ENCODE peak calls at places on chromosomes 7 and 10, in four cellular contexts. G is foreskin keratinocyte; V is WTC11; S is CD4-positive, alpha-beta T cell. C is an unnamed sample.

GRCh38 chr7:923108-924041 is 31.1 kb downstream of the ADAP1 start:
- DNase-seq in G (no peak), V (peak; percentile 22), S (peak; percentile 80), C (peak; percentile 72)

GRCh38 chr10:4070171-4070570 is 285.2 kb upstream of the KLF6 start:
- DNase-seq in G (no peak), V (no peak), S (no peak), C (no peak)

GRCh38 chr7:27917119-27917518 is 177.2 kb downstream of the TAX1BP1 start:
- DNase-seq in S (no peak), V (no peak), G (peak; percentile 83), C (no peak)

GRCh38 chr10:63431962-63432797 is 33.6 kb downstream of the JMJD1C start:
- DNase-seq in G (peak; percentile 67), S (no peak), V (no peak), C (no peak)

GRCh38 chr10:11177926-11178453 is 160.3 kb downstream of the CELF2 start:
- DNase-seq in V (no peak), S (no peak), G (no peak), C (no peak)

GRCh38 chr10:80855348-80855971 is 317.8 kb downstream of the SH2D4B start:
- DNase-seq in S (no peak), G (no peak), V (peak; percentile 71), C (no peak)

GRCh38 chr7:1647961-1648631 is 22.0 kb upstream of the ELFN1 start:
- DNase-seq in S (no peak), G (no peak), V (no peak), C (no peak)

GRCh38 chr10:10819206-10819856 is 198.3 kb upstream of the CELF2 start:
- DNase-seq in G (no peak), V (no peak), S (no peak), C (no peak)

GRCh38 chr7:81161459-81162075 is 242.7 kb upstream of the SEMA3C start:
- DNase-seq in S (no peak), V (no peak), G (peak; percentile 84), C (no peak)

GRCh38 chr10:103533827-103534226 is 40.3 kb downstream of the NEURL1 start:
- DNase-seq in S (no peak), V (no peak), G (no peak), C (no peak)

GRCh38 chr10:6473430-6473829 is 106.6 kb downstream of the PRKCQ start:
- DNase-seq in G (no peak), S (peak; percentile 25), V (no peak), C (no peak)

GRCh38 chr7:37352974-37353948 is 95.4 kb downstream of the ELMO1 start:
- DNase-seq in S (peak; percentile 54), G (no peak), V (peak; percentile 42), C (peak; percentile 44)

GRCh38 chr7:34842782-34843181 is 184.8 kb downstream of the NPSR1 start:
- DNase-seq in S (no peak), G (no peak), V (no peak), C (no peak)

GRCh38 chr7:7495171-7495570 is 40.5 kb downstream of the COL28A1 start:
- DNase-seq in G (no peak), V (no peak), S (no peak), C (no peak)

GRCh38 chr7:5420108-5420840 is 3.4 kb downstream of the TNRC18 start:
- DNase-seq in S (no peak), G (no peak), V (peak; percentile 44), C (peak; percentile 36)

GRCh38 chr7:98193474-98194180 is 17.6 kb upstream of the BHLHA15 start:
- DNase-seq in V (no peak), S (no peak), G (no peak), C (no peak)

DNA sequence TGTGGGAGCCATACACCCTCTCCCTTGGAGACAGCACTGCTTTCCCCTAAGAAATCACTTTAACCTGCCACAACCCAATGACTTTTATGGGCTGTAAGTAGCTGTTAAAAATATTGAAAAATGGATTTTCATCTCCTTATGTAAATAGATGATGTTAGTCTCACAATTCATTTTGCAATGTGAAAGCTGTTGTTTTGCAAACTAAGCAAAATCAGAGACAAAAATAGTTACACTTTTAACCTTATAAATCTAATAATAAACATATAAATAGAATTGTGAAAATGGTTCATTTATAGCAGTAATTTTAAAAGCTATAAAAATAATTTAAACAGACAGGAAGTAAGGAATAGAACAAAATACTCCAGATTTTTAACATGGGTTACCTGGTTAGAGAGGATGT is 268.8 kb upstream of the MAGI2 start:
- DNase-seq in G (no peak), V (no peak), S (no peak), C (no peak)
- TF ChIP-seq CTCF in G (no peak), V (no peak), S (no peak), C (no peak)

GRCh38 chr7:68425377-68425776 is 1172.9 kb upstream of the AUTS2 start:
- DNase-seq in S (no peak), G (no peak), V (no peak), C (no peak)
- TF ChIP-seq CTCF in S (no peak), G (peak; percentile 3), V (no peak), C (no peak)

DNA sequence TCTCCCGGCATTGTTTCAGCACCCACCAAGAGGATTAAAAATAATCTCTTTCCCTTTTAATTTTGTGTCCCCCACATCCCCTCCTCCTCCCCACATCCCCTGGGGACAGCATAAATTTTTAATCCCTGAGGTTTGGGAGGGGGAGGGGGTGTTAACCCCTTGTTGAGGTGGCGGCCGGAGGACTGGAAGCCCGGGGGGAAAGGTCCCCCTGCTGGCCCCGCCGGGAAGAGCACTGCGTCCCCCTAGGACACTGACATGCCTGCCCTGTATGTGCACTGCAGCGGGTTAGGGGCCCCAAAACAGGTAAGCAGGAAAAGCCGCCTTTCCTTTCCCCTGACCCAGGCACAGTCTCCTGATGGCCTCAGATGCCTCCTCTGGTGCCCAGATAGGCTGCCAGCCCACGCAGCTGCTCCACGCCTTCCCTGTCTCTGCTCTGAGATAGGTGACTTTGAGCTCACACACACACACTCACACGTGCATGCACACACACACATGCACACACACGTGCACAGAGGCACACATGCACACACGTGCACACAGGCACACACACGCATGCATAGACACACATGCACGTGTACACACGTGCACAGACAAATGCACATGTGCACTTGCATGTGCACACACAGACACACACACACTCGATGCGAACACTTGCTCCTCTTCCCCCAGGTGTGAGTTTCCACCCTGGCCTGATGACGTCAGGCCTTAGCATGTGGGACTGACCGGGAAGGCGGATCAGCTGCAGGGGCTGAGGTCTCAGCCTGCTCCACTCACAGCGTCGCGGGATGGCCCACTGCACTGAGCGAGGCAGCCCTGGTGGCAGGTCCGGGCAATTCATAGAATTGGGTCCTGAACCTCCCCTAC is 12.3 kb downstream of the CNPY1 start:
- DNase-seq in V (peak; percentile 83), S (no peak), G (no peak), C (no peak)
- TF ChIP-seq CTCF in V (peak; percentile 68), S (no peak), G (peak; percentile 53), C (no peak)

DNA sequence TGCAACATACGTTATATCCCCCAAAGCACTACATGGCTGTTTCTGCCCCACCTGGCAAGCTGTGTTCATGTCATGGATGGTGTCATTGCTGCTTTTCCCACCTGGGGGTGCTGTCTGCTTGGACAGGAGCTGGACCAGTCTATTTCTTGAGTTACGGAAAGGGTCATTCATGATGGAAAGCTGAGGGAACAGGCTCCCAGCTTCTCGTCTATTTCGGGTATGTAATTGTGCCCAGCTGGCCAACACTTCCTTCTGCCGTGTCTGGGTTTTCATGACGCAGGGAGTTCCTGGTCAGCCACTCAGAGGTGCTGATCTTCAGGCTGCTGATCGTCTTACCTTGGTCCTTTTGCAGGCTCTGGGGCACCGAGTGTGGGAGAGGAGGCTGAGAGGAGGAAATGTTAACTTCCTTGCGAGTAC is 8.6 kb downstream of the BTBD16 start:
- DNase-seq in G (peak; percentile 74), V (peak; percentile 79), S (no peak), C (no peak)
- TF ChIP-seq CTCF in G (peak; percentile 94), V (peak; percentile 65), S (no peak), C (no peak)

DNA sequence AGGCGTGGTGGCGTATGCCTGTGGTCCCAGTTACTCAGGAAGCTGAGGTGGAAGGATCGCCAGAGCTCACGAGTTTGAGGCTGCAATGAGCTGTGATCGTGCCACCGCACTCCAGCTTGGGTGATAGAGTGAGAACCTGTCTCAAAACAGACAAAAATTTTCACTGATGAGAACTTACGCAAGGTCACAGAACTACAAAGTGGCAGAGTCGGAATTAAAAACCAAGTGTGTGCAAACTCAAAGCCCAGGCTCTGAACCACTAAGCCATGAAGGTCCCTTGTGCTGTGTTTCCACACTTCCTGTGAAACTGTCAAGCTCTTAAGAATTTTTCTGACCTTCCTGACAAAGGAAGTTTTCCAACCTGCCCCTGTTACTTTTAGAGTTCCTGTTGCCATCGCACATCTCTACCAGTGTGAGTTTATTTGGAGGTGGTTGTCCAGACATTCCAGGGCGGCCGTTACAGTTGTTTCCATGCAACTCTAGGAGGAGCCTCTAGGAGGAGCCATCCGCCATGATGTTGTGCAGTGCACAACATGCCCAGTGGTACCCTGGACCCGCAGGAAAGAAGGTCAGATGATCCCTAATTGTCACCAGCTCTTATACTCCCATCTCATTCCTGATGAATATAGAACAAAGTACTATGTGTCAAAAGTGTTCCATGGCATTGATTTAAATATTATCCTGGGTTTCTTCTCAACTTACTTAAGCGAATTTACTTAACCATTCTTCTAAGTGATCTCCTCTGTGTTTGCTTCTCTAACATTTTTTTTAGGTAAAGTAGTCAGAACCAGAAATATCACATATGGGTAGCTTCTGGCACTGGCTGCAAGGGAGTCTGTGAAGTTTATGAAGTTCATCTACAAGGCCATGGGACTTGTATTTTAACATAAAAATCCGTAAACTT is 49.0 kb upstream of the LYZL1 start:
- DNase-seq in S (no peak), G (no peak), V (peak; percentile 71), C (no peak)
- TF ChIP-seq CTCF in S (no peak), G (peak; percentile 45), V (peak; percentile 69), C (no peak)

C was measured in activated B cell treated with CpG ODN at 0.5 μM for 24 hours.